ENCODE peak calls at places on chromosomes 2 and 18, in five cellular contexts. One of them, this sample, is unnamed.

GRCh38 chr2:239319261-239319661 is 81.6 kb downstream of the HDAC4 start:
- DNase-seq in transverse colon: peak
- DNase-seq in AG04449: no peak
- DNase-seq in coronary artery: peak
- DNase-seq in lower leg skin: peak
- DNase-seq in this sample: no peak

GRCh38 chr2:207143474-207144190 is 22.1 kb downstream of the KLF7 start:
- DNase-seq in coronary artery: peak
- DNase-seq in transverse colon: peak
- DNase-seq in AG04449: no peak
- DNase-seq in lower leg skin: peak
- DNase-seq in this sample: no peak

GRCh38 chr18:76450912-76451421 is 44.1 kb downstream of the ZNF516 start:
- DNase-seq in coronary artery: peak
- DNase-seq in AG04449: no peak
- DNase-seq in lower leg skin: peak
- DNase-seq in transverse colon: peak
- DNase-seq in this sample: peak

GRCh38 chr18:77032121-77032758 is 100.3 kb downstream of the MBP start:
- DNase-seq in transverse colon: no peak
- DNase-seq in coronary artery: no peak
- DNase-seq in AG04449: no peak
- DNase-seq in lower leg skin: no peak
- DNase-seq in this sample: no peak

GRCh38 chr18:37456395-37456794 is 109.2 kb downstream of the CELF4 start:
- DNase-seq in coronary artery: no peak
- DNase-seq in AG04449: no peak
- DNase-seq in transverse colon: no peak
- DNase-seq in lower leg skin: no peak
- DNase-seq in this sample: no peak

GRCh38 chr18:49742563-49743295 is 70.6 kb downstream of the ACAA2 start:
- DNase-seq in transverse colon: no peak
- DNase-seq in coronary artery: no peak
- DNase-seq in AG04449: no peak
- DNase-seq in lower leg skin: no peak
- DNase-seq in this sample: no peak

GRCh38 chr18:77100751-77101355 is 31.7 kb downstream of the MBP start:
- DNase-seq in transverse colon: no peak
- DNase-seq in coronary artery: peak
- DNase-seq in lower leg skin: peak
- DNase-seq in AG04449: no peak
- DNase-seq in this sample: no peak

GRCh38 chr2:144165599-144166250 is 354.2 kb downstream of the ZEB2 start:
- DNase-seq in coronary artery: no peak
- DNase-seq in AG04449: no peak
- DNase-seq in lower leg skin: no peak
- DNase-seq in transverse colon: no peak
- DNase-seq in this sample: no peak

GRCh38 chr2:218282173-218282991 is 9.9 kb downstream of the TMBIM1 start:
- DNase-seq in AG04449: no peak
- DNase-seq in coronary artery: peak
- DNase-seq in lower leg skin: no peak
- DNase-seq in transverse colon: no peak
- DNase-seq in this sample: no peak

GRCh38 chr2:95500854-95501253 is 16.3 kb upstream of the TRIM43B start:
- DNase-seq in AG04449: no peak
- DNase-seq in coronary artery: no peak
- DNase-seq in lower leg skin: no peak
- DNase-seq in transverse colon: no peak
- DNase-seq in this sample: no peak

GRCh38 chr2:212145111-212145510 is 393.5 kb downstream of the ERBB4 start:
- DNase-seq in transverse colon: no peak
- DNase-seq in coronary artery: no peak
- DNase-seq in AG04449: no peak
- DNase-seq in lower leg skin: no peak
- DNase-seq in this sample: no peak

GRCh38 chr2:74849228-74849892 is 15.4 kb downstream of the HK2 start:
- DNase-seq in transverse colon: peak
- DNase-seq in lower leg skin: no peak
- DNase-seq in coronary artery: no peak
- DNase-seq in AG04449: no peak
- DNase-seq in this sample: no peak

GRCh38 chr2:55431982-55432627 is 12.4 kb upstream of the CCDC88A start:
- DNase-seq in coronary artery: no peak
- DNase-seq in lower leg skin: no peak
- DNase-seq in AG04449: no peak
- DNase-seq in transverse colon: no peak
- DNase-seq in this sample: no peak

GRCh38 chr2:215517391-215517790 is 81.5 kb upstream of the FN1 start:
- DNase-seq in lower leg skin: no peak
- DNase-seq in transverse colon: no peak
- DNase-seq in AG04449: no peak
- DNase-seq in coronary artery: no peak
- DNase-seq in this sample: no peak

GRCh38 chr18:58780045-58780444 is 84.6 kb upstream of the ZNF532 start:
- DNase-seq in transverse colon: no peak
- DNase-seq in coronary artery: no peak
- DNase-seq in AG04449: no peak
- DNase-seq in lower leg skin: no peak
- DNase-seq in this sample: no peak

GRCh38 chr18:62678847-62679535 is 36.4 kb upstream of the PHLPP1 start:
- DNase-seq in coronary artery: no peak
- DNase-seq in transverse colon: no peak
- DNase-seq in lower leg skin: no peak
- DNase-seq in AG04449: no peak
- DNase-seq in this sample: no peak

GRCh38 chr2:9033385-9034175 is 30.1 kb upstream of the MBOAT2 start:
- DNase-seq in AG04449: no peak
- DNase-seq in transverse colon: no peak
- DNase-seq in coronary artery: no peak
- DNase-seq in lower leg skin: no peak
- DNase-seq in this sample: no peak

GRCh38 chr18:3410273-3410672 is 39.7 kb upstream of the TGIF1 start:
- DNase-seq in AG04449: no peak
- DNase-seq in transverse colon: no peak
- DNase-seq in lower leg skin: no peak
- DNase-seq in coronary artery: no peak
- DNase-seq in this sample: no peak

GRCh38 chr2:207993141-207993763 is 32.1 kb downstream of the PLEKHM3 start:
- DNase-seq in lower leg skin: no peak
- DNase-seq in coronary artery: no peak
- DNase-seq in transverse colon: no peak
- DNase-seq in AG04449: peak
- DNase-seq in this sample: no peak

GRCh38 chr2:54572262-54572635 is 116.1 kb downstream of the SPTBN1 start:
- DNase-seq in transverse colon: no peak
- DNase-seq in coronary artery: no peak
- DNase-seq in AG04449: no peak
- DNase-seq in lower leg skin: no peak
- DNase-seq in this sample: no peak

GRCh38 chr2:211957799-211958198 is 580.8 kb downstream of the ERBB4 start:
- DNase-seq in coronary artery: no peak
- DNase-seq in transverse colon: no peak
- DNase-seq in lower leg skin: no peak
- DNase-seq in AG04449: no peak
- DNase-seq in this sample: no peak

GRCh38 chr2:54065411-54065810 is 50.0 kb upstream of the ACYP2 start:
- DNase-seq in transverse colon: no peak
- DNase-seq in AG04449: peak
- DNase-seq in coronary artery: no peak
- DNase-seq in lower leg skin: no peak
- DNase-seq in this sample: no peak

GRCh38 chr2:196925445-196925767 is 1.1 kb downstream of the PGAP1 start:
- DNase-seq in coronary artery: no peak
- DNase-seq in transverse colon: no peak
- DNase-seq in AG04449: no peak
- DNase-seq in lower leg skin: no peak
- DNase-seq in this sample: no peak

GRCh38 chr2:195318440-195319111 is 338.4 kb upstream of the SLC39A10 start:
- DNase-seq in transverse colon: peak
- DNase-seq in AG04449: no peak
- DNase-seq in lower leg skin: no peak
- DNase-seq in coronary artery: no peak
- DNase-seq in this sample: no peak

GRCh38 chr2:101718993-101719571 is 21.6 kb downstream of the MAP4K4 start:
- DNase-seq in coronary artery: no peak
- DNase-seq in AG04449: no peak
- DNase-seq in transverse colon: no peak
- DNase-seq in lower leg skin: no peak
- DNase-seq in this sample: no peak

GRCh38 chr2:120831106-120831505 is 95.4 kb downstream of the GLI2 start:
- DNase-seq in transverse colon: no peak
- DNase-seq in coronary artery: no peak
- DNase-seq in lower leg skin: no peak
- DNase-seq in AG04449: no peak
- DNase-seq in this sample: no peak

GRCh38 chr2:88925770-88926462 is 234.4 kb downstream of the RPIA start:
- DNase-seq in AG04449: no peak
- DNase-seq in coronary artery: no peak
- DNase-seq in transverse colon: no peak
- DNase-seq in lower leg skin: no peak
- DNase-seq in this sample: no peak

GRCh38 chr2:119766944-119767343 is 7.2 kb downstream of the PTPN4 start:
- DNase-seq in AG04449: no peak
- DNase-seq in lower leg skin: no peak
- DNase-seq in transverse colon: no peak
- DNase-seq in coronary artery: no peak
- DNase-seq in this sample: no peak
- TF ChIP-seq CTCF in AG04449: no peak
- TF ChIP-seq CTCF in lower leg skin: no peak
- TF ChIP-seq CTCF in transverse colon: no peak
- TF ChIP-seq CTCF in coronary artery: no peak
- TF ChIP-seq CTCF in this sample: no peak

DNA sequence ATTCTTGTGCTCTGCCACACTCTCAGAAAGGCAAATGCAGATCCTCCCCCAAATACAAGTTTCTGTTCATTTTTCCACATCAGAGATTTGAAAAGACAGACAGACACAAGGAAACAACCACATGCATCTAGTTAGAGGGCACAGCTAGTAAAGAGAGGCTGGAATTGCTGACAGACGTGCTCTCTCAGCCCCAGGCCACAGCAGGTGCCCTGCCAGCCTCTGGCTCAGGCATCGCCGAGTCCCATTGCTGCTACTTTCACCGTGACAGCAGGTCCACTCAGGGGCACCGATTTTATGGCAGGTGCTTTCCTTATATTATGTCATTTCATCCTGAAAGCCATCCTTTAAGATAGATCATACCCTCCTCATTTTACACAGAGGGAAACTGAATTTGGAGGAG is 507.5 kb downstream of the EIPR1 start:
- DNase-seq in lower leg skin: peak
- DNase-seq in AG04449: no peak
- DNase-seq in coronary artery: no peak
- DNase-seq in transverse colon: no peak
- DNase-seq in this sample: no peak
- TF ChIP-seq CTCF in lower leg skin: no peak
- TF ChIP-seq CTCF in AG04449: no peak
- TF ChIP-seq CTCF in coronary artery: no peak
- TF ChIP-seq CTCF in transverse colon: no peak
- TF ChIP-seq CTCF in this sample: no peak

DNA sequence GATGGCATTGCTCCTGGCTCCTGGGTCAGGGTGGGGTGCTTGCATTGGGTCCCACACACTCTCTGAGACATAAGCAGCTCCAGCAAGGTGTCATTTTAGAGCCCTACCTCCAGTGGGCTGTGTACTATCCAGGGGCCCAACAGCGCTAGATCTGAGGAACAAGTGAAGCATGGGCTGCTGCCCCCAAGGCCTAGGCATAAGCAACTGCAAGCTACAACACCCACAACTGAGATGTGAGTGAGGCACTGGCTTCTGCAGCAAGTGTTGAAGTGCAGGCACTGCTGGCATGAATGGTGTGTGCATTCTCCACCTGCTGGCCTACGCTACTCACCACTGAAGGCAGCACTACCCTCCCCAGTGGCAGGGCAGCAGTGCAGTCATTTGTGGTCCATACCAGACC is 81.0 kb upstream of the STK39 start:
- DNase-seq in transverse colon: no peak
- DNase-seq in coronary artery: no peak
- DNase-seq in AG04449: no peak
- DNase-seq in lower leg skin: no peak
- DNase-seq in this sample: no peak
- TF ChIP-seq CTCF in transverse colon: no peak
- TF ChIP-seq CTCF in coronary artery: no peak
- TF ChIP-seq CTCF in AG04449: no peak
- TF ChIP-seq CTCF in lower leg skin: no peak
- TF ChIP-seq CTCF in this sample: no peak

DNA sequence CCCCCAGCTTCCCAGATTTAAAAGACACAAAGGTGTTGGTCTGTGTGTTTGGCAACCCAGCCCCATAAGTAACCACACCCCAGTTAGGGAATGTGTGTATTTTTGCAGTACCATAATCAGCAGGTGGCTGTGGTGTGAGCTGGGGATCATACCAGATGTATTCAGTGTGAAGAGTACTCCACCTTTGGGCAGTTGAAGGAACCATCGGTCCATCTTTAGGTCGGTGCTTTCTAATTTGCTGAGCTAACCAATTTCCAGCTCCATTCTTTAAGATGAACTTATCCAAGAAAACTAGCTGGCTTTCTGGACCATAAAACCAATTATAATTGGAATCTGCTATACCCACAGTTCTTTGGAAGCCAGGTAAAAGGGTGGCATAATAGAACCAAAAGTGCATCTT is 3.2 kb downstream of the DSEL start:
- DNase-seq in coronary artery: no peak
- DNase-seq in AG04449: no peak
- DNase-seq in lower leg skin: no peak
- DNase-seq in transverse colon: no peak
- DNase-seq in this sample: no peak
- TF ChIP-seq CTCF in coronary artery: no peak
- TF ChIP-seq CTCF in AG04449: no peak
- TF ChIP-seq CTCF in lower leg skin: no peak
- TF ChIP-seq CTCF in transverse colon: no peak
- TF ChIP-seq CTCF in this sample: peak

DNA sequence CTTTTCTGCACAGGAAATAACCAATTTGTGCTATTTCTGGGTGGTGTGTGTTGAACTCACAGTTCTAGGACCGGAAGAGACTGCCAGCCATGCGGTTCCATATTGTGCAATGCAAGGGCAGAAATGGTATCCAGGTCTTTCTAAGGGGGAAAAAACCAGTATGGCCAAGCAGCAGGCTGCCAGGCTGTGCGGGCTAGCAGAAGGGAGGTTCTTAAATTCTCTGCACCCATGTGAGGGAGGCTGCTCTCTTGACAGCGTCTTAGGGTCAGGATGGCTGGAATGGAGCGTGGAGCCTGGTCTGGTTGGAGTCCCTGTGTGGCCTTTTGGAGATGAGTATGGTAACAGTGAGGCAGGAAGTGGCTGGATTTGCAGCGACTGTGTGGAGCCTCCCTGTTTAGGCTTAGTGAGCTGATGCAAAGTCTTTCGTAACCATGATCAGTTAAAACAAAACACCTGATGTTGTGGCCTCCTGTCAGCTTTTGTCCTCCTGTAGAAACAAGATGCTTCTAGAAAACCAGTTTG is 52.6 kb downstream of the NCK2 start:
- DNase-seq in AG04449: no peak
- DNase-seq in transverse colon: no peak
- DNase-seq in coronary artery: no peak
- DNase-seq in lower leg skin: peak
- DNase-seq in this sample: no peak
- TF ChIP-seq CTCF in AG04449: no peak
- TF ChIP-seq CTCF in transverse colon: no peak
- TF ChIP-seq CTCF in coronary artery: no peak
- TF ChIP-seq CTCF in lower leg skin: no peak
- TF ChIP-seq CTCF in this sample: no peak

This sample was measured in osteocyte.